ENCODE peak calls at places on chromosomes 6 and 20, in five cellular contexts. V is endothelial cell of umbilical vein, M is thyroid gland, U is spleen, J is breast epithelium. N is an unnamed sample.
A peak's percentile ranks its signal among the peaks of the same experiment; 100 is the strongest.

GRCh38 chr20:24806896-24807676 is 142.0 kb upstream of the CST7 start:
- DNase-seq in V (no peak), M (peak; percentile 79), U (peak; percentile 61), J (no peak), N (no peak)

GRCh38 chr6:10531942-10532341 is 10.8 kb downstream of the GCNT2 start:
- DNase-seq in V (peak; percentile 27), M (no peak), U (no peak), J (no peak), N (no peak)

GRCh38 chr6:166778776-166779175 is 151.7 kb upstream of the RPS6KA2 start:
- DNase-seq in V (no peak), M (no peak), U (no peak), J (no peak), N (no peak)

GRCh38 chr6:82877213-82878195 is 188.1 kb downstream of the UBE3D start:
- DNase-seq in V (peak; percentile 18), M (no peak), U (no peak), J (no peak), N (no peak)

GRCh38 chr6:157755752-157756411 is 67.2 kb upstream of the SNX9 start:
- DNase-seq in V (no peak), M (no peak), U (no peak), J (no peak), N (no peak)

GRCh38 chr20:5834436-5835005 is 84.3 kb downstream of the SHLD1 start:
- DNase-seq in V (no peak), M (no peak), U (no peak), J (no peak), N (no peak)

GRCh38 chr20:22285555-22285954 is 298.8 kb downstream of the FOXA2 start:
- DNase-seq in V (no peak), M (no peak), U (no peak), J (no peak), N (peak; percentile 19)

GRCh38 chr6:130473886-130474285 is 108.1 kb downstream of the TMEM200A start:
- DNase-seq in V (no peak), M (no peak), U (no peak), J (no peak), N (no peak)

GRCh38 chr6:131362070-131362469 is 211.0 kb upstream of the ARG1 start:
- DNase-seq in V (no peak), M (no peak), U (no peak), J (no peak), N (peak; percentile 24)

DNA sequence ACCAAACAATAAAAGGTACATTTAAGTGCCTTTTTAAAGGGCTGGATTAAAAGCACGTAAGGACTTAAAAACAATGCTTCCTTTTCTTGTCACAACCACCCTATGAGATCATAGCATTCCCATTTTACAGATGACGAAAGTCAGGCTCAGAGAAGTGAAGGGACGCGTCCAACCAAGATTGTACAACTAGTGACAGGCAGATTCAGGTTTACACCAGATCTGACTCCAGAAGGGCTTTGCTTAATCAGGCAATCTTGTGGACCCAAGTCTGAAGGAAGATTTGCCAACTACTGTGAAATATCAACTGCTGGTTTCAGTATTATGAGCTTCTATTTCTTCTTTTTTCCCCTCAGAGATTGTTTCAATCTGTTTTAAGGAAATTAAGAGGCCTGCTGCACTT is 876 bp downstream of the ENPP4 start:
- DNase-seq in V (peak; percentile 4), M (no peak), U (no peak), J (no peak), N (no peak)
- H3K27ac ChIP-seq in V (no peak overlapping the region), M (peak overlapping the region; percentile 79), U (peak overlapping the region; percentile 90), J (peak overlapping the region; percentile 83), N (no peak overlapping the region)

DNA sequence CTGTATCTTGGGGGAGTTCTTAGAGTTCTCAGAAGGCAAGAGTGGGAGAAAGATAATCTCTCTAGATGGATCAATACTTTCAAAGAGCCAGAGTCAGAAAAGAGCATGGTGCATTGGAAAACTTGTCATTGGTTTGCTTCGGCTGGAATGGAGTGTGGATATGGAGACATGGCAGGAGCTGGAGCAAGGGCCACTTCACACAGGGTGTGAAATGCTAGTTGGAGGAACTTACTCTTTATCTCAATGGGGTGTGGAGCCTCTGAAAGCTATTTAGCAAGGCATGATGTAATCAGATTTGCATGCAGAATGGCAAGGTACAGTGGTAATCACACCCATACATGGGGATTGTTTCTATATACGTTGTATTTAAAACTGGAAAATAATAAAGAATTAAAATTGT is 31.5 kb upstream of the PAQR8 start:
- DNase-seq in V (no peak), M (no peak), U (no peak), J (no peak), N (no peak)
- TF ChIP-seq POLR2A in V (no peak), M (no peak), U (no peak), J (no peak), N (no peak)

GRCh38 chr20:4247261-4247660 is 231.9 kb upstream of the RNF24 start:
- DNase-seq in V (no peak), M (no peak), U (no peak), J (no peak), N (no peak)

GRCh38 chr20:4246428-4246827 is 231.1 kb upstream of the RNF24 start:
- DNase-seq in V (no peak), M (no peak), U (no peak), J (no peak), N (no peak)

GRCh38 chr20:4245542-4245941 is 230.2 kb upstream of the RNF24 start:
- DNase-seq in V (no peak), M (no peak), U (no peak), J (no peak), N (no peak)

GRCh38 chr20:4243071-4243470 is 227.7 kb upstream of the RNF24 start:
- DNase-seq in V (no peak), M (peak; percentile 24), U (no peak), J (no peak), N (no peak)

DNA sequence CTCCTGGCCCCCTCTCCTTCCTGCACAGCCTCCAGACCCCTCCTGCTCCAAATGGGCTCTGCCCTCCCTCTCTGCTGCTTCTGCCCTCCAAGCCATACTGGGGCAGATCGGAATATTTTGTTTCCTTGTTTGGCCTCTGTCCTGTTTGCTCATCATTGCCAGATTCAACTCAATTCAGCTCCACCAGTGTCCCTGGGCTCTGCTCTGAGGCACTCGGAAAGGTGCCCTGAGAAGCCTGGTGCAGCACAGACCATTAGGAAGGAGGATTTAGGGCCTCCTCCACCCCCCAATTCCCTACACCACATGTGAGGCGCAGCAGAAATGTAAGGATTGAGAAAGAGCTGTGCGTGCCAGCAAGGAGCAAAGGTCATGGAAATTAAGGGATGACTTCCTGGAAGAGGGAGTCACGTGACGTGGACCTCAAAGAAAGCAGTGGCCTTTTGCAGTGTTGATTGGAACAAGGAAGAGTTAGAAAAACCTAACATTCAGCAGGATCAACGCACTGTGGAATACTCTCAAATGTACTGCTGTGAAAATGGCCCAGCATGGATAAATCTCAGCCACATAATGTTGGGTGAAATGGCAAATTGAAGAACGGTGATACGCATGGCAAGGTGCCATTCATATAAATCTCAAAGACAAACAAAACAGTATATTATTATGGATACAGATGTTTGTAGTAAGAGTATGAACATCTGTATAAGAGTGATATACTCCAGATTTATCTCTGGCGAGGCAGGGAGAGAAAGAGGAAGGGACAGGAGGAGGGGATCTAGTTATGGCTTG is 229.5 kb upstream of the RNF24 start:
- DNase-seq in V (no peak), M (no peak), U (no peak), J (no peak), N (peak; percentile 85)
- H3K27ac ChIP-seq in V (no peak overlapping the region), M (no peak overlapping the region), U (peak overlapping the region; percentile 51), J (no peak overlapping the region), N (peak overlapping the region; percentile 69)

DNA sequence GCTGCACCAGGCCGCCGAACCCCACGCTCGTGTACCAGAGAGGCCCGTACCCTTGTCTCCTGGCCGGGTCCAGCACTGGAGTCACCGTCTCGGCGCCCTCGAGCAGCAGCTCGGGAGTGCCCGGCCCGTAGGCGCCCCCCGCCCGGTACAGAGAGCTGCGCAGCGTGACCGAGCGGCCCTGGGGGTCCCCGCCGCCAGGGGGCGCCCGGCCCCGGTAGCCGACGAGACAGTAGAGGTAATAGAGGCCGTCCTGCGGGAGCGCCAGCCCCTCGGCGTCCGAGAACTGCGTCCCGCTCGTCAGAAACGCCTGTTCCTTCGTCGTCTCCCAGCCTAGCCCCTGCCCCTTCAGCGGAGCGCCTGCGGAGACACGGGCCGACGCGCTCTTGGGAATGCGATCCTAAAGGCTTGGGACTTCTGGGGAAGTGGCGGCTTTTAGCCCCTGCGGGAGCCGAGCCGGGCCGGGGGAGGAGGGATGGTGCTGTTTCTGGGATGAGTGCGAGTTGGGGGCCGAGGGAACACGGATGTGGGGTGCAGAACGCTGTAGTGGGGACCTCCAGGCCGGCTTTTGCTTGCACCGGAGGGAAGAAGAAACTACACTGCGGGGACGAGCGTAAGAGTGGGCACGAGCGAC is 1.3 kb downstream of the LTB start:
- DNase-seq in V (peak; percentile 87), M (peak; percentile 83), U (peak; percentile 99), J (peak; percentile 85), N (peak; percentile 68)
- TF ChIP-seq POLR2A in V (peak; percentile 37), M (peak; percentile 63), U (peak; percentile 29), J (no peak), N (peak; percentile 44)

DNA sequence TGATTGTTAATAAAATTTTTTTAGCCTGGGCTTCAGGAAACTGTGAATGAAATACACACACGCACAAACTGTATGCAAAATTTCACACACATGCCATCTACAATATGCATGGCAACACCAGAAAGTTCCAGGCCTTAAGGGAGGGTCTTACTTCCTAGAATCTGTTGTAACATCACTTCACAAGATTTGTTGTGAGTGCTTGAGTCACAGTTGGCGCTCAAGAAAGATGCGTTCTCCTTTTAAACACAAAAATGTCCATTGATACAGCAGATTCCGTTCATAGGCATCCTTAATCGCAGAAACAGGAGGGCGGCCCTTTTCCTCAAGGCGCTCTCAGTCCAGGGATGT is 484 bp upstream of the RTF2 start:
- DNase-seq in V (no peak), M (no peak), U (no peak), J (no peak), N (no peak)
- H3K27ac ChIP-seq in V (peak overlapping the region; percentile 87), M (no peak overlapping the region), U (peak overlapping the region; percentile 95), J (peak overlapping the region; percentile 88), N (peak overlapping the region; percentile 78)

DNA sequence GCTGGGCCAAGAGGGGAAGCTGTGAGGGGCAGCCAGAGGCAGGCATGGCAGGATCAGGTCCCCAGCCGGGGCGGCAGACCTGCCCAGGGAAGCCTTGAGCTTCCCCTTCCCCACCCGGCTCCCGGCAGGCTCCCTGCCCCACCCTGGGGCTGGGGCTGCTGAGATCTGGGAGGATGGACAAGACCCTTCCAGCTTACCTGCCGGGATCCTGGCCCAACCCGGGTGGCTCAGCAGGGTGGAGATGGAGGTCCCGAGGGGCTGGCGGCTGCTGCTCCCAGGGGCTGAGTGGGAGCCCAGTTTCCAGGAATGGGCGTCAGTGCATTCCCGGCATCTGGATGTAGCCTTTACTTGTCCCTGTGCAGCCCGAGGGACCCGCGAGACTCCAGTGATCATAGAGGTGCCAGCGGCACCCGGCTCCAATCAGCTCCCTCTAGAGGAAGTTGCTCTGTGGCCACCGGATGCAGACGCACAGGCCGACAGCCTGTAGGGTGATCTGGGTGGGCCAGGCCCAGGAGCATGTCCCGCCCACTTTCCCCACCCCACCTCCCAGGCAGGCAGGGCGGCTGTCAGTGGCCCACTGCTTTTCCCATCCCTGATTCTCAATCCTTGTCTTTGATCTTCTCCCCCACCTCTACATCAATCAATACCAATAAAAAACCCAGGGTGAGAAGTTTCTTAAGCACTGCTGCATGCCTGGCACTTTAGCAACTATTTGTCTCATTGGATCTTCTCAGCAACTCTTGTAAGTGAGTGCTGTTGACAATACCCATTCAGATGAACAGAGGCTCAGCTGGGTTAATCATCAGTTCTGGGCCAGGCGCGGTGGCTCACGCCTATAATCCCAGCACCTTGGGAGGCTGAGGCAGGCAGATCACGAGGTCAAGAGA is at the start of gene BAK1:
- DNase-seq in V (peak; percentile 91), M (peak; percentile 94), U (peak; percentile 99), J (peak; percentile 83), N (peak; percentile 93)
- TF ChIP-seq POLR2A in V (peak; percentile 84), M (peak; percentile 83), U (peak; percentile 76), J (no peak), N (peak; percentile 59)

GRCh38 chr6:114344216-114344970 is 1.6 kb upstream of the HS3ST5 start:
- DNase-seq in V (peak; percentile 6), M (no peak), U (no peak), J (no peak), N (no peak)
- H3K27ac ChIP-seq in V (no peak overlapping the region), M (no peak overlapping the region), U (no peak overlapping the region), J (no peak overlapping the region), N (no peak overlapping the region)

GRCh38 chr20:34999782-35000181 is 44.1 kb downstream of the MYH7B start:
- DNase-seq in V (no peak), M (no peak), U (no peak), J (no peak), N (no peak)
- TF ChIP-seq POLR2A in V (no peak), M (no peak), U (no peak), J (no peak), N (no peak)